ENCODE peak calls at places on chromosomes 4 and X, in five cellular contexts. W is pancreas, R is astrocyte of the spinal cord, Z is coronary artery, T is foreskin fibroblast. K is an unnamed sample.

GRCh38 chrX:82816572-82816971 is 691.5 kb upstream of the POU3F4 start:
- DNase-seq in W (no peak), R (peak), Z (no peak), T (no peak), K (no peak)

GRCh38 chr4:14539246-14539645 is 463.0 kb upstream of the CPEB2 start:
- DNase-seq in W (no peak), R (no peak), Z (no peak), T (no peak), K (no peak)

GRCh38 chrX:15475021-15475420 is 18.1 kb downstream of the PIR start:
- DNase-seq in W (no peak), R (no peak), Z (no peak), T (no peak), K (no peak)

GRCh38 chrX:17361620-17362019 is 13.4 kb upstream of the NHS start:
- DNase-seq in W (no peak), R (no peak), Z (no peak), T (no peak), K (no peak)

GRCh38 chrX:148441387-148441786 is 59.0 kb upstream of the AFF2 start:
- DNase-seq in W (no peak), R (no peak), Z (no peak), T (no peak), K (no peak)

GRCh38 chr4:142846105-142846728 is at the start of gene INPP4B:
- DNase-seq in W (peak), R (peak), Z (peak), T (peak), K (peak)

GRCh38 chrX:78329486-78329885 is 2.1 kb upstream of the CYSLTR1 start:
- DNase-seq in W (no peak), R (no peak), Z (no peak), T (no peak), K (no peak)

GRCh38 chrX:73508861-73509260 is 54.1 kb upstream of the CHIC1 start:
- DNase-seq in W (no peak), R (no peak), Z (no peak), T (no peak), K (no peak)

GRCh38 chrX:140475025-140475424 is 29.8 kb downstream of the SOX3 start:
- DNase-seq in W (no peak), R (no peak), Z (no peak), T (no peak), K (no peak)
- H3K4me3 ChIP-seq in W (no peak), R (no peak), Z (no peak), T (no peak), K (no peak)

GRCh38 chr4:169209388-169209883 is 61.3 kb downstream of the SH3RF1 start:
- DNase-seq in W (no peak), R (no peak), Z (no peak), T (no peak), K (no peak)
- TF ChIP-seq CTCF in W (no peak), R (no peak), Z (no peak), T (no peak), K (no peak)

GRCh38 chr4:179076865-179077264 is 1634.6 kb upstream of the AGA start:
- DNase-seq in W (no peak), R (no peak), Z (no peak), T (no peak), K (no peak)
- H3K4me3 ChIP-seq in W (no peak), R (no peak), Z (no peak), T (no peak), K (no peak)

DNA sequence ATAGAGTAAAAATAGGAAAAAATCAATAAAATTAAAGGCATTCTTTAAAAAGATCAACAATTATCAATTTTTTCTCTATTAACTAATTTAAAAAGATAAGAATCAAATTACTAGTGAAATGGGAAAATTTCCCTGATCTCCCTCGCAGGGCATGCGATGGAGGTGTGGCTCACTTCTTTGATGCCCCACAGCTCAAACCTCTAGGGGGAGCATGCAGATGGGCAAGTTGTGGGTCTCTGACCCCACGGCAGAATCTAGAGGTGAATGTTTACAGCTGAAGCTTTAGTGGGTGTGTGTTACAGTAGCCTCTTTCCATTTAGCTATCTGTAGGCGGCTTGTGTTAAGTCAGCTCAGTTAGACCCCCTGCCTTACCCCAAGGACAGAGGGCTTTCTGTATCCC is 1348.8 kb downstream of the PCDH18 start:
- DNase-seq in W (no peak), R (no peak), Z (no peak), T (no peak), K (no peak)
- TF ChIP-seq CTCF in W (no peak), R (no peak), Z (no peak), T (no peak), K (no peak)

GRCh38 chrX:67546496-67547423 is 2.9 kb downstream of the AR start:
- DNase-seq in W (no peak), R (no peak), Z (no peak), T (no peak), K (no peak)
- H3K4me3 ChIP-seq in W (no peak), R (peak), Z (peak), T (peak), K (peak)

DNA sequence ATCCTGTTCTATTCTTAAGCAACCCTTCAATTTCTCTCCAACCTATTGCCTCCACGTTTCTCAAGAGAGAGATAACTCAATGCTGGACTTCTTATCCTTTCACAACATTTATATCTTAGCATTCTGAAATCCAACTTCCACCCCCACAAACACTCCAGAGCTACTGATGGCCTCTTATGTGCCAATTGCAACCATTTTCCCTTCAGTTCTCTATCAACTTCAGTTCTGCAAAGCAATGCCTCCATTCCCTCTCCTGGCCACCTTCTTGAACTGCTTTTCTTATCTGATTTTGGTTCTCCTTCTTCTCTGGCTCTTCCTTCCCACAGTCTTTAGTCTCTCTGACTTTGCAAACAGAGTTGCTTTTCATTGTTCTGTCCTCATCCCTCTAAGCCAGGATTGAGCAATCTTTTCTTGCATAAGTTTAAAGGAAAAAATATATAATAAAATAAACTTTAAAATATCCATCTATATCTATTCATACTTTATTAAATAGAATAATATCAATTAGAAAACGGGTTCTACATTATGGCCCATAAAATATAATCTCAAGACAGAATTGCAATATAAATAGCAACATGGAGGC is 3.6 kb upstream of the STBD1 start:
- DNase-seq in W (no peak), R (no peak), Z (no peak), T (no peak), K (no peak)
- TF ChIP-seq CTCF in W (no peak), R (no peak), Z (no peak), T (no peak), K (no peak)

GRCh38 chr4:6361076-6361784 is 91.6 kb downstream of the WFS1 start:
- DNase-seq in W (no peak), R (no peak), Z (no peak), T (no peak), K (no peak)

GRCh38 chr4:6362896-6363295 is 93.2 kb downstream of the WFS1 start:
- DNase-seq in W (no peak), R (no peak), Z (no peak), T (peak), K (no peak)

GRCh38 chr4:6359536-6360308 is 90.1 kb downstream of the WFS1 start:
- DNase-seq in W (no peak), R (no peak), Z (no peak), T (no peak), K (no peak)

GRCh38 chr4:6362243-6362885 is 92.7 kb downstream of the WFS1 start:
- DNase-seq in W (no peak), R (no peak), Z (no peak), T (no peak), K (no peak)

DNA sequence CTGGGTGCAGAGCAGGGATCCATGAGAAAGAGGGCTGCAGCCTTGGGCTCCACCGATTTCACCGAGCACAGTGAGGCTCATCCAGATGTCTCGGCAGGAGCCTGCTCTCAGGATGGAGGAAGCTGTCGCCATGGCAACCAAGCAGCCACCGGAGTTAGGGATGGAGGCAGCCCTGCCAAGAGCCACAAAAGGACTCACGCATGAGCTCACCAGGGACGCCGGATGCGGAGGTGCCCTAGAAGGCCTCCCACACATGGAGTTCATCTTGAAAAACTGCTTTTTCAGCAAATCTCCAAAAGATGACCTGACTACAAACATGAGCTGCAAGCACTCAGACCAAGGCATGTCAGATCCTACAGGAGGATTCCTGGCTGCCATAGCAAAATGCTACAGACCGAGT is 90.7 kb downstream of the WFS1 start:
- DNase-seq in W (no peak), R (no peak), Z (no peak), T (peak), K (no peak)
- H3K4me3 ChIP-seq in W (no peak), R (no peak), Z (no peak), T (no peak), K (no peak)

GRCh38 chr4:41157009-41157408 is 57.3 kb downstream of the APBB2 start:
- DNase-seq in W (peak), R (no peak), Z (no peak), T (no peak), K (no peak)

GRCh38 chr4:41154001-41154813 is 60.1 kb downstream of the APBB2 start:
- DNase-seq in W (no peak), R (no peak), Z (no peak), T (no peak), K (no peak)

GRCh38 chr4:41155194-41155830 is 59.0 kb downstream of the APBB2 start:
- DNase-seq in W (no peak), R (peak), Z (no peak), T (peak), K (no peak)

GRCh38 chr4:41156574-41156973 is 57.8 kb downstream of the APBB2 start:
- DNase-seq in W (no peak), R (peak), Z (no peak), T (peak), K (no peak)

GRCh38 chr4:41154814-41155177 is 59.5 kb downstream of the APBB2 start:
- DNase-seq in W (no peak), R (peak), Z (no peak), T (no peak), K (no peak)
- TF ChIP-seq CTCF in W (no peak), R (no peak), Z (no peak), T (no peak), K (peak)

GRCh38 chrX:119589810-119590209 is 15.4 kb downstream of the UBE2A start:
- DNase-seq in W (no peak), R (no peak), Z (no peak), T (no peak), K (no peak)
- H3K4me3 ChIP-seq in W (no peak), R (no peak), Z (no peak), T (no peak), K (no peak)

GRCh38 chrX:131827935-131828334 is 195.2 kb upstream of the STK26 start:
- DNase-seq in W (no peak), R (peak), Z (no peak), T (no peak), K (no peak)
- TF ChIP-seq CTCF in W (no peak), R (no peak), Z (no peak), T (no peak), K (peak)

K was measured in retinal pigment epithelial cell.